ENCODE peak calls at places on chromosomes 7 and 10, in seven cellular contexts. G is EL; M is activated CD8-positive, alpha-beta memory T cell treated with anti-CD3 and anti-CD28 coated beads for 48 hours; K is hepatocyte; E is Daoy; W is skeletal muscle cell; I is AG08396. J is an unnamed sample.

GRCh38 chr10:123678376-123678775 is 12.2 kb downstream of the GPR26 start:
- DNase-seq in G (no peak), M (no peak), K (no peak), E (no peak), W (no peak), I (no peak), J (peak; percentile 78)

GRCh38 chr10:132138133-132138532 is 48.6 kb upstream of the DPYSL4 start:
- DNase-seq in G (no peak), M (no peak), K (no peak), E (no peak), W (no peak), I (no peak), J (peak; percentile 83)

GRCh38 chr10:33008499-33009243 is 50.6 kb upstream of the ITGB1 start:
- DNase-seq in G (peak; percentile 87), M (no peak), K (peak; percentile 90), E (peak; percentile 80), W (peak; percentile 68), I (peak; percentile 67), J (no peak)

GRCh38 chr7:122269241-122269640 is 35.3 kb downstream of the FEZF1 start:
- DNase-seq in G (no peak), M (no peak), K (no peak), E (peak; percentile 66), W (no peak), I (no peak), J (no peak)

GRCh38 chr7:92643821-92644220 is 53.6 kb upstream of the FAM133B start:
- DNase-seq in G (no peak), M (no peak), K (no peak), E (no peak), W (no peak), I (no peak), J (no peak)

GRCh38 chr10:3992374-3993178 is 207.6 kb upstream of the KLF6 start:
- DNase-seq in G (no peak), M (no peak), K (no peak), E (no peak), W (no peak), I (no peak), J (no peak)

GRCh38 chr10:120630266-120630665 is 173.2 kb downstream of the PLPP4 start:
- DNase-seq in G (no peak), M (no peak), K (no peak), E (no peak), W (no peak), I (no peak), J (no peak)

GRCh38 chr7:4198301-4198700 is 483.8 kb upstream of the FOXK1 start:
- DNase-seq in G (no peak), M (no peak), K (no peak), E (no peak), W (no peak), I (no peak), J (no peak)

GRCh38 chr7:81693894-81694293 is 76.0 kb downstream of the HGF start:
- DNase-seq in G (no peak), M (no peak), K (no peak), E (no peak), W (no peak), I (no peak), J (no peak)

GRCh38 chr7:76206633-76207032 is 4.9 kb downstream of the SRRM3 start:
- DNase-seq in G (no peak), M (no peak), K (no peak), E (peak; percentile 58), W (peak; percentile 5), I (peak; percentile 58), J (no peak)

GRCh38 chr10:112374724-112375541 is 1.0 kb downstream of the ACSL5 start:
- DNase-seq in G (peak; percentile 41), M (no peak), K (no peak), E (peak; percentile 35), W (no peak), I (no peak), J (peak; percentile 84)

GRCh38 chr10:35335718-35336083 is 608 bp upstream of the CCNY start:
- DNase-seq in G (peak; percentile 23), M (no peak), K (peak; percentile 25), E (peak; percentile 21), W (no peak), I (no peak), J (no peak)

GRCh38 chr7:115230882-115231508 is 309.1 kb downstream of the MDFIC start:
- DNase-seq in G (peak; percentile 77), M (no peak), K (peak; percentile 53), E (peak; percentile 92), W (peak; percentile 90), I (peak; percentile 41), J (no peak)

GRCh38 chr10:73095479-73096021 is 1.1 kb downstream of the P4HA1 start:
- DNase-seq in G (peak; percentile 85), M (no peak), K (peak; percentile 80), E (peak; percentile 53), W (no peak), I (peak; percentile 64), J (no peak)